ENCODE peak calls at places on chromosome 9, in eight cellular contexts. Z, F, T, U, J, A, Q and C are unnamed samples.
A peak's percentile ranks its signal among the peaks of the same experiment; 100 is the strongest.

GRCh38 chr9:127114606-127115005 is 7.8 kb downstream of the ANGPTL2 start:
- DNase-seq in U (no peak), F (no peak), J (no peak), T (no peak), Q (no peak), Z (no peak), A (no peak), C (no peak)

GRCh38 chr9:132114102-132114707 is 34.5 kb upstream of the MED27 start:
- DNase-seq in F (peak; percentile 31), A (peak; percentile 45), J (peak; percentile 69), Z (peak; percentile 79), Q (no peak), U (no peak), T (peak; percentile 71), C (no peak)

GRCh38 chr9:93211654-93212001 is 27.7 kb downstream of the WNK2 start:
- DNase-seq in Z (no peak), A (no peak), T (no peak), U (no peak), Q (no peak), J (no peak), F (no peak), C (no peak)

GRCh38 chr9:114098660-114099522 is at the start of gene KIF12:
- DNase-seq in F (no peak), A (no peak), J (no peak), T (no peak), U (no peak), Z (peak; percentile 21), Q (no peak), C (no peak)

GRCh38 chr9:100070642-100071041 is 28.2 kb downstream of the ERP44 start:
- DNase-seq in Z (no peak), J (no peak), T (no peak), F (no peak), A (no peak), U (no peak), Q (no peak), C (no peak)

GRCh38 chr9:135961811-135962695 is 880 bp upstream of the UBAC1 start:
- DNase-seq in A (no peak), Q (no peak), Z (no peak), F (no peak), U (peak; percentile 28), T (no peak), J (no peak), C (peak; percentile 44)

GRCh38 chr9:133733074-133733408 is 5.1 kb downstream of the SARDH start:
- DNase-seq in F (no peak), Z (no peak), A (no peak), Q (no peak), U (no peak), T (no peak), J (no peak), C (no peak)

GRCh38 chr9:98057095-98057799 is 715 bp downstream of the NANS start:
- DNase-seq in F (no peak), A (peak; percentile 21), T (peak; percentile 23), Z (no peak), Q (no peak), U (no peak), J (no peak), C (no peak)

GRCh38 chr9:88777498-88778312 is 213.6 kb upstream of the S1PR3 start:
- DNase-seq in Z (no peak), A (peak; percentile 60), U (peak; percentile 37), F (no peak), J (peak; percentile 87), Q (no peak), T (peak; percentile 95), C (peak; percentile 90)

GRCh38 chr9:80066931-80067330 is 495.2 kb downstream of the TLE4 start:
- DNase-seq in T (peak; percentile 28), A (no peak), J (no peak), Q (no peak), Z (no peak), F (no peak), U (no peak), C (no peak)

GRCh38 chr9:70569070-70569772 is 154.8 kb upstream of the KLF9 start:
- DNase-seq in A (peak; percentile 67), U (no peak), Q (no peak), F (no peak), T (no peak), J (no peak), Z (no peak), C (peak; percentile 10)

GRCh38 chr9:15018238-15018637 is 108.0 kb upstream of the FREM1 start:
- DNase-seq in Q (no peak), A (no peak), U (no peak), J (no peak), T (no peak), F (no peak), Z (no peak), C (no peak)

GRCh38 chr9:14058078-14058688 is 255.8 kb downstream of the NFIB start:
- DNase-seq in U (no peak), Q (no peak), A (no peak), T (no peak), J (no peak), F (no peak), Z (no peak), C (no peak)

GRCh38 chr9:135282001-135282731 is 194.7 kb downstream of the OLFM1 start:
- DNase-seq in Q (no peak), F (peak; percentile 32), Z (no peak), U (no peak), A (peak; percentile 26), J (peak; percentile 27), T (peak; percentile 11), C (no peak)

GRCh38 chr9:115411993-115412452 is 294.1 kb upstream of the TNC start:
- DNase-seq in Z (no peak), U (no peak), A (peak; percentile 88), Q (peak; percentile 77), J (no peak), F (no peak), T (no peak), C (no peak)

GRCh38 chr9:29511680-29512079 is 1938.4 kb upstream of the C9orf72 start:
- DNase-seq in A (no peak), T (no peak), Q (no peak), F (no peak), Z (no peak), J (no peak), U (no peak), C (no peak)

GRCh38 chr9:124398191-124398590 is 17.1 kb downstream of the PSMB7 start:
- DNase-seq in A (no peak), T (no peak), Q (no peak), J (no peak), U (no peak), Z (no peak), F (no peak), C (no peak)

GRCh38 chr9:72554221-72554641 is 32.8 kb downstream of the TMC1 start:
- DNase-seq in Q (peak; percentile 99), J (peak; percentile 90), U (no peak), T (peak; percentile 87), F (no peak), A (peak; percentile 57), Z (no peak), C (no peak)

GRCh38 chr9:93653762-93654161 is 77.4 kb downstream of the PHF2 start:
- DNase-seq in A (no peak), T (no peak), U (no peak), Q (no peak), F (no peak), Z (no peak), J (no peak), C (no peak)

GRCh38 chr9:132108728-132109127 is 29.1 kb upstream of the MED27 start:
- DNase-seq in T (no peak), Z (no peak), Q (no peak), U (no peak), F (no peak), A (no peak), J (no peak), C (peak; percentile 12)

GRCh38 chr9:20492772-20493171 is 129.5 kb downstream of the MLLT3 start:
- DNase-seq in U (no peak), Z (no peak), Q (no peak), T (no peak), F (no peak), J (no peak), A (no peak), C (no peak)

GRCh38 chr9:100455470-100455869 is 17.5 kb upstream of the TMEFF1 start:
- DNase-seq in Z (no peak), U (no peak), F (no peak), A (no peak), Q (peak; percentile 29), T (peak; percentile 12), J (peak; percentile 55), C (no peak)

GRCh38 chr9:137953683-137954438 is 76.3 kb downstream of the CACNA1B start:
- DNase-seq in Z (no peak), A (no peak), U (no peak), F (no peak), J (no peak), Q (no peak), T (no peak), C (no peak)

GRCh38 chr9:136213733-136214132 is 8.8 kb upstream of the LHX3 start:
- DNase-seq in A (no peak), Z (no peak), F (no peak), U (no peak), Q (no peak), T (no peak), J (no peak), C (no peak)

GRCh38 chr9:98944130-98945074 is 695 bp downstream of the COL15A1 start:
- DNase-seq in U (no peak), Z (no peak), F (no peak), J (no peak), A (no peak), Q (no peak), T (no peak), C (peak; percentile 18)

GRCh38 chr9:136512651-136513066 is 29.8 kb upstream of the SEC16A start:
- DNase-seq in Q (no peak), T (no peak), U (no peak), F (no peak), A (no peak), Z (no peak), J (peak; percentile 39), C (no peak)

GRCh38 chr9:14317667-14318255 is 3.8 kb upstream of the NFIB start:
- DNase-seq in F (no peak), U (no peak), T (no peak), Z (no peak), Q (no peak), A (no peak), J (no peak), C (no peak)

GRCh38 chr9:95092321-95093072 is 225.0 kb downstream of the FANCC start:
- DNase-seq in J (peak; percentile 56), U (no peak), A (peak; percentile 79), T (peak; percentile 96), Z (no peak), F (no peak), Q (peak; percentile 77), C (peak; percentile 41)

GRCh38 chr9:131739988-131740648 is at the start of gene RAPGEF1:
- DNase-seq in J (peak; percentile 47), Z (peak; percentile 85), Q (no peak), F (no peak), T (no peak), A (no peak), U (peak; percentile 29), C (peak; percentile 17)